ENCODE peak calls at places on chromosomes 11 and 22, in six cellular contexts. C is lung, X is upper lobe of left lung, S is heart left ventricle, O is aorta, A is lower lobe of right lung. V is an unnamed sample.

GRCh38 chr22:36739185-36739584 is 35.6 kb upstream of the CACNG2 start:
- ATAC-seq in C (no peak), X (no peak), S (no peak), O (no peak), A (no peak), V (no peak)

GRCh38 chr11:78390809-78391208 is 26.8 kb downstream of the GAB2 start:
- ATAC-seq in C (no peak), X (no peak), S (no peak), O (no peak), A (peak; percentile 35), V (no peak)

GRCh38 chr11:134359646-134360045 is 27.9 kb downstream of the GLB1L2 start:
- ATAC-seq in C (no peak), X (no peak), S (no peak), O (no peak), A (no peak), V (no peak)

GRCh38 chr11:115740365-115740764 is 236.2 kb upstream of the CADM1 start:
- ATAC-seq in C (no peak), X (no peak), S (no peak), O (no peak), A (no peak), V (no peak)

GRCh38 chr11:111019449-111019848 is 226.1 kb upstream of the POU2AF2 start:
- ATAC-seq in C (no peak), X (peak; percentile 43), S (no peak), O (no peak), A (peak; percentile 64), V (peak; percentile 32)

GRCh38 chr11:133163463-133164419 is 368.6 kb downstream of the OPCML start:
- ATAC-seq in C (peak; percentile 70), X (no peak), S (peak; percentile 93), O (peak; percentile 58), A (peak; percentile 75), V (no peak)

GRCh38 chr11:93579187-93579773 is 36.1 kb upstream of the SMCO4 start:
- ATAC-seq in C (no peak), X (no peak), S (no peak), O (no peak), A (no peak), V (no peak)

GRCh38 chr11:65558785-65559509 is 788 bp upstream of the LTBP3 start:
- ATAC-seq in C (no peak), X (peak; percentile 37), S (peak; percentile 65), O (peak; percentile 84), A (peak; percentile 45), V (peak; percentile 64)

GRCh38 chr11:27328602-27329001 is 34.4 kb downstream of the CCDC34 start:
- ATAC-seq in C (no peak), X (no peak), S (no peak), O (no peak), A (no peak), V (no peak)

GRCh38 chr11:59069082-59069481 is 17.0 kb upstream of the GLYATL1B start:
- ATAC-seq in C (no peak), X (no peak), S (no peak), O (no peak), A (no peak), V (no peak)

GRCh38 chr22:29804985-29805384 is 33.1 kb downstream of the ASCC2 start:
- ATAC-seq in C (no peak), X (no peak), S (no peak), O (no peak), A (no peak), V (no peak)

GRCh38 chr11:76835030-76835429 is 25.7 kb upstream of the ACER3 start:
- ATAC-seq in C (no peak), X (no peak), S (no peak), O (no peak), A (peak; percentile 34), V (no peak)
- H3K4me1 ChIP-seq in C (no peaks in the 10 kb centered on the region), X (peaks cover 38% of the 10 kb centered on the region), S (peaks cover 31% of the 10 kb centered on the region), O (no peaks in the 10 kb centered on the region), A (peaks cover 79% of the 10 kb centered on the region), V (peaks cover 5% of the 10 kb centered on the region)

DNA sequence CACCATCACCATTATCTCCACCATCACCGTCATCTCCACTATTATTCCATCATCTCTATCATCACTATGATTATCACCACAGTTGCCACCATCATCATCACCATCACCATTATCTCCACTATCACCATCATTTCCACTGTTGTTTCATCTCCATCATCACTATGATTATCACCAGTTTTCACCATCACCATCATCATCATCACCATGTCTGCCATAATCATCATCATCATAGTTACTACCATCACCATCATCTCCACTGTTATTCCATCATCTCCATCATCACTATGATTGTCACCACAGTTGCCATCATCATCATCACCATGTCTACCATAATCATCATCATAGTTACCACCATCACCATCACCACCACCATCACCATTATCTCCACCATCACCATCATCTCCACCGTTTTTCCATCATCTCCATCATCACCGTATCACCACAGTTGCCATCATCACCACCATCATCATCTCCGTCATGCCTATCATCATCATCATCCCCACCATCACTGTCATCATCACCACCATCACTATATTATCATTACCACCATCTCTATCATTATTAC is 264.9 kb downstream of the BRD1 start:
- ATAC-seq in C (no peak), X (no peak), S (no peak), O (no peak), A (no peak), V (no peak)
- H3K4me1 ChIP-seq in C (no peaks in the 10 kb centered on the region), X (no peaks in the 10 kb centered on the region), S (no peaks in the 10 kb centered on the region), O (no peaks in the 10 kb centered on the region), A (no peaks in the 10 kb centered on the region), V (no peaks in the 10 kb centered on the region)

DNA sequence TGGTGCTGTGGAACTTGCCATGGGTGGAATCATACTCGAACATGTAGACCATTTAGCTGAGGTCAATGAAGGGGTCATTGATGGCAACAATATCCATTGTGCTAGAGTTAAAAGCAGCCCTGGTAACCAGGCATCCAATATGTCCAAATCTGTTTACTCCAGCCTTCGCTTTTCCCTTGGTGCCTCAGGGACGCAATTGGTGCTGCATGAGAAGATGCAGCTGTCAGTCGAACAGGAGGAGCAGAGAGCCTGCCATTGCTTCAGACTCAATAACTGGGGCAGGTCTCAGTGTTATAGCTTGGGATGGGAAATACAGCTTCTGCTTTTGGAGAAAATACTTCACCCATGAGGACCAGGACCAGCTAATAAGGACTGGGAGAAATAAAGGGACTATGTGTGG is 5.0 kb upstream of the MCHR1 start:
- ATAC-seq in C (no peak), X (no peak), S (peak; percentile 18), O (no peak), A (no peak), V (no peak)
- H3K4me1 ChIP-seq in C (no peaks in the 10 kb centered on the region), X (peaks cover 2% of the 10 kb centered on the region), S (peaks cover 17% of the 10 kb centered on the region), O (no peaks in the 10 kb centered on the region), A (peaks cover 6% of the 10 kb centered on the region), V (no peaks in the 10 kb centered on the region)

GRCh38 chr22:43158778-43159483 is 7.6 kb downstream of the TSPO start:
- ATAC-seq in C (no peak), X (no peak), S (no peak), O (no peak), A (no peak), V (no peak)
- H3K4me1 ChIP-seq in C (no peaks in the 10 kb centered on the region), X (peaks cover 13% of the 10 kb centered on the region), S (peaks cover 24% of the 10 kb centered on the region), O (no peaks in the 10 kb centered on the region), A (peaks cover 31% of the 10 kb centered on the region), V (no peaks in the 10 kb centered on the region)

DNA sequence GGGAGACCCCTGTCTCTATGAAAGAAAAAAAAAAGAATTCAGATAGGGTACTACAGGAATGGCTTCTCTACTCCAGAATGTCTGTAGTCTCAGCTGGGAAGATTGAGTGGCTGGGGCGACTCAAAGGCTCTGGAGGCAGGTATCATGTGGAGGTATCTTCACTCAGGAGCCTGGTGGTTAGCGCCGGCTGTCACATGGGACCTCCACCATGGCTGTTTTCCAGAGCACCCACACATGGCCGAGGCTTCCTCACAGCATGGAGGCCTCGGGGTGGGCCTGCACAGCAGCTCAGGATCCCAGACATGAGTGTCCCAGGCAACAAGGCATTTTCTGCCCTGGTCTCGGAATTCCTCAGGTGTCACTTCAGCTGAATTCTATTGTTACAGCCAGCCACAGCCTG is 10.1 kb downstream of the RPS13 start:
- ATAC-seq in C (no peak), X (no peak), S (no peak), O (no peak), A (no peak), V (no peak)
- H3K4me1 ChIP-seq in C (no peaks in the 10 kb centered on the region), X (no peaks in the 10 kb centered on the region), S (no peaks in the 10 kb centered on the region), O (no peaks in the 10 kb centered on the region), A (no peaks in the 10 kb centered on the region), V (no peaks in the 10 kb centered on the region)